ENCODE peak calls at places on chromosomes 16 and 17, in nine cellular contexts. One of them, this sample, is unnamed.

GRCh38 chr17:31538080-31538762 is 146.7 kb downstream of the RAB11FIP4 start:
- DNase-seq in activated T-cell treated with anti-CD3 and anti-CD28 coated beads for 48 hours: no peak
- DNase-seq in iPS DF 6.9: no peak
- DNase-seq in PC-9: no peak
- DNase-seq in colonic mucosa: no peak
- DNase-seq in HEK293T: no peak
- DNase-seq in HS-27A: no peak
- DNase-seq in GM19239: no peak
- DNase-seq in occipital lobe: no peak
- DNase-seq in this sample: no peak

GRCh38 chr16:47732122-47732805 is 271.1 kb downstream of the PHKB start:
- DNase-seq in activated T-cell treated with anti-CD3 and anti-CD28 coated beads for 48 hours: peak
- DNase-seq in iPS DF 6.9: no peak
- DNase-seq in PC-9: no peak
- DNase-seq in colonic mucosa: no peak
- DNase-seq in HEK293T: no peak
- DNase-seq in HS-27A: peak
- DNase-seq in GM19239: no peak
- DNase-seq in occipital lobe: no peak
- DNase-seq in this sample: no peak

GRCh38 chr16:50601341-50601740 is 53.1 kb downstream of the NKD1 start:
- DNase-seq in activated T-cell treated with anti-CD3 and anti-CD28 coated beads for 48 hours: no peak
- DNase-seq in iPS DF 6.9: no peak
- DNase-seq in PC-9: no peak
- DNase-seq in colonic mucosa: no peak
- DNase-seq in HEK293T: no peak
- DNase-seq in HS-27A: no peak
- DNase-seq in GM19239: no peak
- DNase-seq in occipital lobe: no peak
- DNase-seq in this sample: no peak

GRCh38 chr16:78877114-78877513 is 723.4 kb downstream of the MAF start:
- DNase-seq in activated T-cell treated with anti-CD3 and anti-CD28 coated beads for 48 hours: no peak
- DNase-seq in iPS DF 6.9: no peak
- DNase-seq in PC-9: no peak
- DNase-seq in colonic mucosa: no peak
- DNase-seq in HEK293T: no peak
- DNase-seq in HS-27A: no peak
- DNase-seq in GM19239: no peak
- DNase-seq in occipital lobe: no peak
- DNase-seq in this sample: no peak

GRCh38 chr17:35889818-35890773 is 9.9 kb upstream of the CCL5 start:
- DNase-seq in activated T-cell treated with anti-CD3 and anti-CD28 coated beads for 48 hours: no peak
- DNase-seq in iPS DF 6.9: no peak
- DNase-seq in PC-9: peak
- DNase-seq in colonic mucosa: no peak
- DNase-seq in HEK293T: no peak
- DNase-seq in HS-27A: no peak
- DNase-seq in GM19239: no peak
- DNase-seq in occipital lobe: no peak
- DNase-seq in this sample: peak

GRCh38 chr16:55495616-55496289 is 13.1 kb upstream of the LPCAT2 start:
- DNase-seq in activated T-cell treated with anti-CD3 and anti-CD28 coated beads for 48 hours: no peak
- DNase-seq in iPS DF 6.9: no peak
- DNase-seq in PC-9: no peak
- DNase-seq in colonic mucosa: peak
- DNase-seq in HEK293T: no peak
- DNase-seq in HS-27A: no peak
- DNase-seq in GM19239: no peak
- DNase-seq in occipital lobe: no peak
- DNase-seq in this sample: no peak

GRCh38 chr16:27754788-27755690 is 205.1 kb downstream of the KATNIP start:
- DNase-seq in activated T-cell treated with anti-CD3 and anti-CD28 coated beads for 48 hours: no peak
- DNase-seq in iPS DF 6.9: no peak
- DNase-seq in PC-9: no peak
- DNase-seq in colonic mucosa: no peak
- DNase-seq in HEK293T: no peak
- DNase-seq in HS-27A: no peak
- DNase-seq in GM19239: no peak
- DNase-seq in occipital lobe: no peak
- DNase-seq in this sample: no peak

GRCh38 chr17:59423137-59423703 is 91.8 kb downstream of the YPEL2 start:
- DNase-seq in activated T-cell treated with anti-CD3 and anti-CD28 coated beads for 48 hours: no peak
- DNase-seq in iPS DF 6.9: no peak
- DNase-seq in PC-9: peak
- DNase-seq in colonic mucosa: no peak
- DNase-seq in HEK293T: peak
- DNase-seq in HS-27A: peak
- DNase-seq in GM19239: no peak
- DNase-seq in occipital lobe: no peak
- DNase-seq in this sample: no peak

GRCh38 chr16:20911361-20911760 is 10.8 kb downstream of the LYRM1 start:
- DNase-seq in activated T-cell treated with anti-CD3 and anti-CD28 coated beads for 48 hours: no peak
- DNase-seq in iPS DF 6.9: no peak
- DNase-seq in PC-9: peak
- DNase-seq in colonic mucosa: no peak
- DNase-seq in HEK293T: no peak
- DNase-seq in HS-27A: no peak
- DNase-seq in GM19239: no peak
- DNase-seq in occipital lobe: no peak
- DNase-seq in this sample: no peak

GRCh38 chr16:68473358-68474064 is 25.2 kb upstream of the SMPD3 start:
- DNase-seq in activated T-cell treated with anti-CD3 and anti-CD28 coated beads for 48 hours: no peak
- DNase-seq in iPS DF 6.9: no peak
- DNase-seq in PC-9: no peak
- DNase-seq in colonic mucosa: no peak
- DNase-seq in HEK293T: no peak
- DNase-seq in HS-27A: no peak
- DNase-seq in GM19239: no peak
- DNase-seq in occipital lobe: no peak
- DNase-seq in this sample: no peak

GRCh38 chr17:39781028-39781800 is 43.5 kb downstream of the GRB7 start:
- DNase-seq in activated T-cell treated with anti-CD3 and anti-CD28 coated beads for 48 hours: no peak
- DNase-seq in iPS DF 6.9: no peak
- DNase-seq in PC-9: no peak
- DNase-seq in colonic mucosa: no peak
- DNase-seq in HEK293T: no peak
- DNase-seq in HS-27A: no peak
- DNase-seq in GM19239: no peak
- DNase-seq in occipital lobe: no peak
- DNase-seq in this sample: no peak

GRCh38 chr16:48041861-48042435 is 113.8 kb downstream of the ABCC12 start:
- DNase-seq in activated T-cell treated with anti-CD3 and anti-CD28 coated beads for 48 hours: no peak
- DNase-seq in iPS DF 6.9: peak
- DNase-seq in PC-9: no peak
- DNase-seq in colonic mucosa: no peak
- DNase-seq in HEK293T: peak
- DNase-seq in HS-27A: no peak
- DNase-seq in GM19239: no peak
- DNase-seq in occipital lobe: no peak
- DNase-seq in this sample: no peak

GRCh38 chr17:76714822-76715461 is 4.2 kb upstream of the MXRA7 start:
- DNase-seq in activated T-cell treated with anti-CD3 and anti-CD28 coated beads for 48 hours: peak
- DNase-seq in iPS DF 6.9: no peak
- DNase-seq in PC-9: peak
- DNase-seq in colonic mucosa: peak
- DNase-seq in HEK293T: no peak
- DNase-seq in HS-27A: no peak
- DNase-seq in GM19239: no peak
- DNase-seq in occipital lobe: no peak
- DNase-seq in this sample: peak

GRCh38 chr16:4970010-4970409 is 11.9 kb downstream of the SEC14L5 start:
- DNase-seq in activated T-cell treated with anti-CD3 and anti-CD28 coated beads for 48 hours: no peak
- DNase-seq in iPS DF 6.9: no peak
- DNase-seq in PC-9: no peak
- DNase-seq in colonic mucosa: no peak
- DNase-seq in HEK293T: no peak
- DNase-seq in HS-27A: no peak
- DNase-seq in GM19239: no peak
- DNase-seq in occipital lobe: no peak
- DNase-seq in this sample: no peak

GRCh38 chr16:53458623-53459022 is 24.4 kb downstream of the RBL2 start:
- DNase-seq in activated T-cell treated with anti-CD3 and anti-CD28 coated beads for 48 hours: no peak
- DNase-seq in iPS DF 6.9: no peak
- DNase-seq in PC-9: no peak
- DNase-seq in colonic mucosa: no peak
- DNase-seq in HEK293T: no peak
- DNase-seq in HS-27A: no peak
- DNase-seq in GM19239: no peak
- DNase-seq in occipital lobe: no peak
- DNase-seq in this sample: no peak

GRCh38 chr17:1455291-1455747 is 713 bp downstream of the CRK start:
- DNase-seq in activated T-cell treated with anti-CD3 and anti-CD28 coated beads for 48 hours: peak
- DNase-seq in iPS DF 6.9: no peak
- DNase-seq in PC-9: peak
- DNase-seq in colonic mucosa: peak
- DNase-seq in HEK293T: peak
- DNase-seq in HS-27A: peak
- DNase-seq in GM19239: peak
- DNase-seq in occipital lobe: no peak
- DNase-seq in this sample: peak

This sample was measured in stomach.